ENCODE peak calls at places on chromosomes 4 and X, in six cellular contexts. P, V, H, K, A and T are unnamed samples.

GRCh38 chr4:10305816-10306215 is 151.4 kb downstream of the ZNF518B start:
- DNase-seq in A (no peak), P (no peak), K (no peak), V (no peak), H (no peak), T (no peak)

GRCh38 chr4:79852305-79852730 is 220.7 kb downstream of the ANTXR2 start:
- DNase-seq in A (no peak), P (no peak), H (no peak), K (no peak), V (no peak), T (no peak)

GRCh38 chrX:29071525-29071924 is 484.3 kb downstream of the IL1RAPL1 start:
- DNase-seq in H (no peak), V (no peak), P (no peak), A (no peak), K (no peak), T (no peak)

GRCh38 chr4:20044502-20044911 is 207.2 kb upstream of the SLIT2 start:
- DNase-seq in V (no peak), A (no peak), P (no peak), H (no peak), K (no peak), T (no peak)

GRCh38 chrX:10033360-10034007 is 66.3 kb downstream of the CLDN34 start:
- DNase-seq in V (no peak), A (no peak), K (no peak), P (no peak), H (no peak), T (no peak)

GRCh38 chr4:99490286-99490685 is 20.5 kb upstream of the C4orf17 start:
- DNase-seq in H (no peak), A (no peak), P (no peak), V (no peak), K (no peak), T (no peak)

GRCh38 chrX:49910344-49910743 is 12.1 kb upstream of the CLCN5 start:
- DNase-seq in A (no peak), V (no peak), H (no peak), K (no peak), P (no peak), T (no peak)

GRCh38 chr4:76498550-76498949 is 63.5 kb downstream of the SHROOM3 start:
- DNase-seq in K (no peak), A (no peak), P (no peak), V (no peak), H (no peak), T (no peak)

GRCh38 chr4:36027203-36027602 is 217.1 kb downstream of the ARAP2 start:
- DNase-seq in A (no peak), K (no peak), V (no peak), P (no peak), H (no peak), T (no peak)

GRCh38 chrX:46465203-46465602 is 80.0 kb downstream of the ZNF674 start:
- DNase-seq in P (no peak), K (no peak), V (no peak), A (no peak), H (no peak), T (no peak)

GRCh38 chr4:90159193-90159592 is 32.0 kb downstream of the CCSER1 start:
- DNase-seq in A (no peak), V (no peak), K (no peak), P (no peak), H (no peak), T (no peak)

GRCh38 chrX:107563851-107564250 is 64.5 kb upstream of the PRPS1 start:
- DNase-seq in A (no peak), K (no peak), P (no peak), V (no peak), H (no peak), T (no peak)

GRCh38 chrX:1165535-1166196 is 46.8 kb downstream of the CRLF2 start:
- DNase-seq in P (no peak), V (no peak), K (no peak), A (no peak), H (no peak), T (no peak)

GRCh38 chrX:84133023-84133422 is 55.0 kb downstream of the RPS6KA6 start:
- DNase-seq in K (no peak), P (no peak), V (no peak), A (no peak), H (no peak), T (no peak)